ENCODE peak calls at places on chromosomes 6 and 20, in four cellular contexts. C is A549, Q is HepG2, R is K562. I is an unnamed sample.

GRCh38 chr6:125930810-125931418 is 25.7 kb upstream of the HINT3 start:
- DNase-seq in C (no peak), Q (no peak), R (no peak), I (no peak)

GRCh38 chr6:121216928-121217327 is 117.4 kb downstream of the TBC1D32 start:
- DNase-seq in C (no peak), Q (no peak), R (no peak), I (no peak)

GRCh38 chr6:108883172-108883571 is 35.0 kb downstream of the ARMC2 start:
- DNase-seq in C (no peak), Q (no peak), R (no peak), I (no peak)

GRCh38 chr20:1987826-1988225 is 6.0 kb downstream of the PDYN start:
- DNase-seq in C (no peak), Q (no peak), R (no peak), I (no peak)

GRCh38 chr6:85574932-85575598 is 18.6 kb downstream of the SNX14 start:
- DNase-seq in C (no peak), Q (peak; percentile 52), R (no peak), I (no peak)

GRCh38 chr6:7147051-7147671 is 39.4 kb downstream of the RREB1 start:
- DNase-seq in C (no peak), Q (no peak), R (peak; percentile 58), I (no peak)

GRCh38 chr20:45500022-45500421 is 15.4 kb downstream of the SPINT3 start:
- DNase-seq in C (no peak), Q (peak; percentile 27), R (no peak), I (no peak)

GRCh38 chr20:35963878-35964277 is 4.5 kb upstream of the CNBD2 start:
- DNase-seq in C (no peak), Q (no peak), R (no peak), I (no peak)

GRCh38 chr20:805713-806112 is 27.8 kb upstream of the FAM110A start:
- DNase-seq in C (no peak), Q (no peak), R (no peak), I (no peak)

GRCh38 chr20:23228912-23229311 is 121.7 kb upstream of the NXT1 start:
- DNase-seq in C (no peak), Q (no peak), R (no peak), I (no peak)

GRCh38 chr6:133964052-133964451 is 11.0 kb downstream of the TBPL1 start:
- DNase-seq in C (no peak), Q (no peak), R (no peak), I (no peak)

GRCh38 chr6:72458521-72458920 is 163.3 kb upstream of the KCNQ5 start:
- DNase-seq in C (no peak), Q (no peak), R (no peak), I (no peak)

GRCh38 chr20:5918856-5919633 is 31.3 kb downstream of the TRMT6 start:
- DNase-seq in C (peak; percentile 51), Q (peak; percentile 53), R (no peak), I (no peak)

DNA sequence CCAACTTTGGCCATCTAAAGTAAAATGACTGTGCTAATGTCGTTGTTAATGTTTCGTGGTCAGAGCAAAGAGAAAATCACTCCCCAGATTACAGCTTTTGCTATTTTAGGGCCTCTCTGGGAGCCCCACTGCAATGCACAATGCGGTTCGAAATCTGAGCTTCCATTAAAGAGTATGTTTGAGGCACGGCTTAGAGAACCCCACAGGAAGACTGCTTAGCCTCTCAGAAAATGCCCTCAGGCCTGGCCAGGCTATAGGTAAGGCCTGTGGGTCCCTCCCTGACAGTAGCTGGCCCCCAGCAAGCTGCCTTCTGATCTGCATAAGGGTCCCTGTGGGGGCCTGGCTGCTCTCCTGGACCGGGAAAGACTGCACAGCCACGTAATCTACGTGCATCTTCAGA is 274.6 kb downstream of the PTPRT start:
- DNase-seq in C (no peak), Q (no peak), R (no peak), I (no peak)
- TF ChIP-seq NR3C1 in C (no peak), Q (no peak), R (no peak), I (no peak)

GRCh38 chr6:159572344-159573120 is 120.5 kb downstream of the SOD2 start:
- DNase-seq in C (no peak), Q (no peak), R (no peak), I (no peak)

GRCh38 chr6:159582736-159583135 is 110.3 kb downstream of the SOD2 start:
- DNase-seq in C (no peak), Q (no peak), R (no peak), I (no peak)

GRCh38 chr6:159578629-159579028 is 114.4 kb downstream of the SOD2 start:
- DNase-seq in C (peak; percentile 3), Q (no peak), R (no peak), I (no peak)

GRCh38 chr6:159577564-159577963 is 115.5 kb downstream of the SOD2 start:
- DNase-seq in C (no peak), Q (no peak), R (no peak), I (no peak)
- TF ChIP-seq NR3C1 in C (no peak), Q (no peak), R (no peak), I (no peak)

GRCh38 chr6:36949636-36950035 is 4.9 kb upstream of the PI16 start:
- DNase-seq in C (no peak), Q (no peak), R (no peak), I (no peak)
- TF ChIP-seq NR3C1 in C (no peak), Q (no peak), R (no peak), I (no peak)

GRCh38 chr6:32105433-32105832 is 3.7 kb downstream of the TNXB start:
- DNase-seq in C (no peak), Q (no peak), R (no peak), I (no peak)
- TF ChIP-seq NR3C1 in C (no peak), Q (no peak), R (no peak), I (no peak)

DNA sequence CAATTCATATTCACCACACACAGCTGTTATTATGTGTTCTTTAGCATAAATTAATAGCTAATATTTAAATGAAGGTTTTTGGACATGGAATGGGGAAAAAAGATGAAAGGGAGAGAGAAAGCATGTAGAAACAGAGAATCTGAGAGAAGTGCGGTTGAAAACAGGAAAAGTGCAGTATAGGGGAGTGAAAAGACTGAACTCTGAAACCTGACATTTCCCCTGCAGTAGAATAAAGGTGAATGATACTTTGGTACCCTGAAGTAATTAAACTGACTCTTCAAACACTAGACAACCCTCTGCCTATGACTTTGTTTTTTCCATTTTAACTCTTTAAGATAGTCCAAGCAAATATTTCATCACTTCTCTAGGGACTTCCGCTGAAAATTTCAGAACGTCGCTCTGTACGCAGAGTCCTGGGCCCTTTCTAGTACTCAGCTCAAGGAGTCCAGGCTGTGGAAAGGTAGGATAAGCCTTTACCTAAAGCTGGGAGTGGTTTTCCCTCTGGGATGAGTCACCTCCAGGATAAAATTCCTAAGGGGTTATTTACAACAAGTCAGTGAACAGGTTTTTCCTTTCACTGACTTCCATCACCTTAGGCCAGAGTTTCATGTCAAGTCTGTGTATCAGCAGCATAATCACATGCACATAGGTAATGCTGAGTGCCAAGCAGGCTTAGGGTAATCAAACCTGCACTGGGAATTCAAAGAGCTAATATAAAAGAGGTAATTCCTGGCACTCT is 614.5 kb downstream of the PKHD1 start:
- DNase-seq in C (no peak), Q (no peak), R (no peak), I (no peak)
- TF ChIP-seq NR3C1 in C (no peak), Q (no peak), R (no peak), I (no peak)

GRCh38 chr6:145194389-145194788 is 540.9 kb downstream of the EPM2A start:
- DNase-seq in C (no peak), Q (no peak), R (no peak), I (no peak)

GRCh38 chr6:145204258-145204766 is 531.0 kb downstream of the EPM2A start:
- DNase-seq in C (no peak), Q (no peak), R (no peak), I (no peak)

DNA sequence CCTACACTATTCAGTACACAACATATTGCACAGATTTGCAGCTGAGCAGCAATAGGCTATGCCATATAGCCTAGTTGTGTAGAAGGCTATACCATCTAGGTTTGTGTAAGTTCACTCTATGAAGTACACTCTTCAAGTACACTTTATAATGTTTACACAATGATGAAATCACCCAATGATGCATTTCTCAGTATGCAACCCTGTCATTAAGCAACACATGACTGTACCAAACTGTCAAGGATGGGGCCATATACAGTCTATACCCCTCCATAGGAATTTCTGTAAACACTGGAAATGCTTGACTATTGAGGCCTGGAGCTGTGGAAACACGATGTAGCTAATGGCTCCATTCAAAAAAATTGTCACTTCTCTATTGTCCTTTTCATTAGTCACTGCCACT is 535.4 kb downstream of the EPM2A start:
- DNase-seq in C (no peak), Q (peak; percentile 7), R (no peak), I (no peak)
- TF ChIP-seq NR3C1 in C (no peak), Q (no peak), R (no peak), I (no peak)

GRCh38 chr6:136344420-136344819 is 54.8 kb upstream of the BCLAF1 start:
- DNase-seq in C (no peak), Q (no peak), R (no peak), I (no peak)
- TF ChIP-seq NR3C1 in C (no peak), Q (no peak), R (no peak), I (no peak)

GRCh38 chr20:49948178-49948577 is 12.0 kb downstream of the RNF114 start:
- DNase-seq in C (no peak), Q (no peak), R (no peak), I (no peak)

GRCh38 chr20:49945701-49946477 is 9.7 kb downstream of the RNF114 start:
- DNase-seq in C (no peak), Q (peak; percentile 64), R (no peak), I (no peak)

GRCh38 chr20:49951160-49951559 is 15.0 kb downstream of the RNF114 start:
- DNase-seq in C (no peak), Q (no peak), R (no peak), I (no peak)

GRCh38 chr20:49945306-49945700 is 9.1 kb downstream of the RNF114 start:
- DNase-seq in C (no peak), Q (no peak), R (no peak), I (no peak)

GRCh38 chr20:49948809-49949507 is 12.8 kb downstream of the RNF114 start:
- DNase-seq in C (no peak), Q (peak; percentile 68), R (no peak), I (no peak)
- TF ChIP-seq NR3C1 in C (no peak), Q (no peak), R (no peak), I (no peak)